ENCODE peak calls at places on chromosomes 16 and 17, in nine cellular contexts. T is fibroblast of the aortic adventitia, A is mucosa of descending colon, V is NB4, K is GM12865, F is AG10803, Z is upper lobe of right lung, H is SK-N-SH, X is GM23338. O is an unnamed sample.

GRCh38 chr17:81202318-81202717 is 20.4 kb downstream of the CEP131 start:
- DNase-seq in Z (no peak), A (no peak), X (no peak), V (no peak), H (no peak), T (no peak), F (no peak), K (no peak), O (no peak)

GRCh38 chr17:62869885-62870580 is 61.9 kb upstream of the MARCHF10 start:
- DNase-seq in V (no peak), F (peak), H (peak), K (peak), X (peak), T (peak), Z (no peak), A (no peak), O (peak)

GRCh38 chr17:47738178-47738577 is 5.1 kb downstream of the TBX21 start:
- DNase-seq in X (no peak), A (no peak), F (no peak), V (no peak), T (no peak), Z (no peak), K (no peak), H (no peak), O (no peak)

GRCh38 chr17:82388223-82388921 is 16.8 kb downstream of the UTS2R start:
- DNase-seq in V (no peak), A (peak), T (no peak), H (peak), Z (no peak), F (no peak), K (no peak), X (no peak), O (no peak)

GRCh38 chr17:77153487-77153886 is 12.7 kb downstream of the SEC14L1 start:
- DNase-seq in F (no peak), K (no peak), X (no peak), T (no peak), Z (no peak), H (no peak), V (no peak), A (no peak), O (no peak)

GRCh38 chr17:31397256-31397939 is 5.9 kb downstream of the RAB11FIP4 start:
- DNase-seq in T (no peak), F (no peak), H (no peak), X (no peak), A (no peak), V (no peak), Z (peak), K (no peak), O (no peak)

GRCh38 chr17:77033892-77034404 is 106.8 kb upstream of the SEC14L1 start:
- DNase-seq in X (no peak), A (no peak), H (no peak), K (no peak), Z (no peak), F (no peak), T (no peak), V (no peak), O (no peak)

GRCh38 chr17:4944163-4944553 is 4.1 kb downstream of the RNF167 start:
- DNase-seq in A (no peak), K (peak), V (peak), H (no peak), Z (no peak), X (peak), F (no peak), T (no peak), O (no peak)

GRCh38 chr16:1451702-1452392 is 7.5 kb upstream of the CCDC154 start:
- DNase-seq in X (no peak), K (no peak), T (no peak), Z (no peak), V (no peak), A (no peak), H (no peak), F (no peak), O (no peak)

GRCh38 chr17:66570353-66571195 is 264.3 kb upstream of the CACNG5 start:
- DNase-seq in T (no peak), V (no peak), H (no peak), X (no peak), K (no peak), Z (no peak), A (no peak), F (no peak), O (peak)

GRCh38 chr16:90019543-90020259 is 445 bp upstream of the DBNDD1 start:
- DNase-seq in A (peak), F (peak), H (peak), Z (peak), V (peak), T (peak), X (peak), K (peak), O (peak)

GRCh38 chr17:9363440-9364350 is 211.9 kb downstream of the STX8 start:
- DNase-seq in Z (no peak), H (no peak), F (no peak), X (no peak), K (no peak), T (no peak), A (no peak), V (no peak), O (peak)

GRCh38 chr17:6753006-6753445 is 2.8 kb upstream of the XAF1 start:
- DNase-seq in K (peak), A (peak), V (peak), T (peak), X (peak), Z (no peak), H (no peak), F (peak), O (peak)

GRCh38 chr17:27530791-27531391 is 74.6 kb downstream of the KSR1 start:
- DNase-seq in K (peak), Z (peak), A (no peak), F (peak), H (no peak), T (no peak), X (no peak), V (peak), O (peak)

GRCh38 chr16:72013888-72014538 is 5.5 kb downstream of the DHODH start:
- DNase-seq in T (no peak), F (no peak), Z (no peak), K (no peak), V (peak), X (no peak), A (no peak), H (no peak), O (peak)

GRCh38 chr17:249236-249993 is 68.0 kb upstream of the DOC2B start:
- DNase-seq in H (no peak), K (no peak), X (no peak), A (peak), T (no peak), F (no peak), Z (peak), V (no peak), O (no peak)

GRCh38 chr17:36844013-36844412 is 93.3 kb upstream of the LHX1 start:
- DNase-seq in V (no peak), X (no peak), Z (no peak), F (no peak), T (no peak), H (no peak), A (no peak), K (no peak), O (no peak)

GRCh38 chr16:89076159-89076558 is 17.5 kb upstream of the ACSF3 start:
- DNase-seq in T (no peak), V (no peak), K (no peak), A (no peak), Z (no peak), F (no peak), H (no peak), X (no peak), O (no peak)

GRCh38 chr17:7219812-7220592 is at the start of the genes ACADVL and DLG4:
- DNase-seq in Z (peak), X (peak), K (peak), H (peak), A (peak), T (peak), V (peak), F (peak), O (peak)

GRCh38 chr17:3979276-3979583 is 15.0 kb upstream of the ATP2A3 start:
- DNase-seq in A (peak), F (no peak), V (no peak), H (peak), X (no peak), T (no peak), K (no peak), Z (no peak), O (no peak)

GRCh38 chr16:49556252-49557069 is 182.9 kb downstream of the C16orf78 start:
- DNase-seq in A (no peak), H (no peak), T (peak), F (peak), K (peak), X (peak), Z (no peak), V (peak), O (peak)

GRCh38 chr16:10312784-10313724 is 72.8 kb upstream of the ATF7IP2 start:
- DNase-seq in A (no peak), F (no peak), H (no peak), Z (no peak), T (no peak), K (peak), V (no peak), X (no peak), O (no peak)

GRCh38 chr16:15041260-15042011 is 14.4 kb downstream of the NTAN1 start:
- DNase-seq in Z (peak), H (no peak), T (peak), X (peak), F (peak), K (no peak), V (no peak), A (peak), O (peak)

GRCh38 chr17:31522284-31522931 is 130.9 kb downstream of the RAB11FIP4 start:
- DNase-seq in T (no peak), X (no peak), K (no peak), H (no peak), F (no peak), A (no peak), V (no peak), Z (no peak), O (no peak)

GRCh38 chr17:82058855-82059249 is 6.8 kb downstream of the DUS1L start:
- DNase-seq in X (no peak), T (no peak), K (no peak), Z (no peak), F (no peak), V (no peak), H (no peak), A (no peak), O (no peak)

GRCh38 chr17:40310882-40311391 is 2.0 kb downstream of the RARA start:
- DNase-seq in A (peak), V (no peak), X (no peak), F (no peak), K (no peak), T (no peak), H (peak), Z (no peak), O (no peak)

GRCh38 chr16:61831351-61831933 is 204.8 kb downstream of the CDH8 start:
- DNase-seq in V (no peak), X (no peak), A (no peak), Z (no peak), T (no peak), F (peak), K (no peak), H (no peak), O (no peak)
- TF ChIP-seq CTCF in V (no peak), X (no peak), A (no peak), Z (no peak), T (no peak), F (no peak), K (no peak), H (no peak), O (no peak)

GRCh38 chr16:68086860-68087268 is 1.7 kb downstream of the NFATC3 start:
- DNase-seq in Z (no peak), K (no peak), H (no peak), T (peak), F (no peak), V (no peak), X (no peak), A (no peak), O (no peak)
- H3K4me3 ChIP-seq in Z (peak), K (peak), H (peak), T (peak), F (peak), V (peak), X (peak), A (no peak), O (peak)

GRCh38 chr17:45308016-45308365 is 8.8 kb downstream of the MAP3K14 start:
- DNase-seq in K (no peak), Z (no peak), A (no peak), T (no peak), F (no peak), V (no peak), X (no peak), H (no peak), O (no peak)

GRCh38 chr17:45308840-45309239 is 8.0 kb downstream of the MAP3K14 start:
- DNase-seq in Z (no peak), V (no peak), A (no peak), H (no peak), X (no peak), K (no peak), T (no peak), F (no peak), O (no peak)

GRCh38 chr17:45306623-45307022 is 10.2 kb downstream of the MAP3K14 start:
- DNase-seq in Z (no peak), K (no peak), H (no peak), A (no peak), T (no peak), V (no peak), X (peak), F (no peak), O (no peak)

GRCh38 chr17:45306094-45306493 is 10.7 kb downstream of the MAP3K14 start:
- DNase-seq in H (no peak), V (no peak), T (no peak), A (no peak), F (no peak), K (no peak), Z (no peak), X (no peak), O (no peak)

GRCh38 chr17:45307290-45308015 is 9.4 kb downstream of the MAP3K14 start:
- DNase-seq in A (peak), H (no peak), K (peak), V (peak), F (peak), Z (no peak), X (no peak), T (peak), O (peak)
- TF ChIP-seq CTCF in A (no peak), H (no peak), K (no peak), V (peak), F (no peak), Z (no peak), X (no peak), T (no peak), O (no peak)

GRCh38 chr17:79728169-79728907 is 2.4 kb upstream of the ENPP7 start:
- DNase-seq in X (peak), V (peak), K (peak), H (peak), Z (peak), A (peak), F (peak), T (peak), O (peak)
- H3K4me3 ChIP-seq in X (no peak), V (no peak), K (no peak), H (no peak), Z (peak), A (no peak), F (peak), T (peak), O (peak)

DNA sequence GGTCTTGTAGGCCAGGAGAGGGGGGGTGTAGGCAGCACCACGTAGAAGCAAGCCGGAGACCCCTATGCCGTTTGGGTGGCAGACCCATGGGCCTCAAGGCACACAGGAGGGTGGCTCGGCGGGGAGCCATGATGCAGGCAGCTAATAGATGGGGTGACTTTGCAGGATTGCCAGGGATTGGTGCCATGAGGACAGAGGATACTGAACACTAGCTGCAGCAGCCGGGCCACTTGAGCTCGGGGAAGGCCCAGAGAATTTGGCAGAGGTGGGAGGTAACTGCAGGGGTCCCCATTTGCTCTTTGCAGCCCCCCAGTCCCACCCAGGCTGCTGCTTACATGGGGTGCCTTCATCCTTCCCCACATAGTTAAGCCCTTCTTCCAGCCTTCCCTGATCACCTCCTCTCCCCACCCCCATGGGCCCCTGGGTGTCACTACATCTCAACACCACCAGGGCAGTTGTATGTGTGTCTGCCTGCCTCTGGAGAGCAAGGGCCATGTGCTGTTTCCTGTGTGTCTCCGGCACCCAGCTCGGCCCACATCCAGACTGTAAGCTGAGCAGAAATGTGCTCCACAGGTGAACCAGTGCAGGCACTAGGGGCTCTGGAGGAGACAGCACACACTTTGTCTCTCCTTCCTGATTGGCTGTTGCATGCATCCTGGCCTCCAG is 52.1 kb downstream of the SREBF1 start:
- DNase-seq in Z (no peak), F (no peak), H (peak), V (peak), A (no peak), X (peak), T (no peak), K (peak), O (peak)
- TF ChIP-seq CTCF in Z (no peak), F (peak), H (peak), V (peak), A (no peak), X (peak), T (peak), K (no peak), O (peak)

GRCh38 chr16:3097266-3097665 is 1.8 kb downstream of the ZSCAN10 start:
- DNase-seq in X (peak), A (peak), H (no peak), F (no peak), K (no peak), T (no peak), Z (no peak), V (no peak), O (no peak)

GRCh38 chr16:3101018-3101840 is 2.1 kb upstream of the ZSCAN10 start:
- DNase-seq in X (peak), T (no peak), K (peak), A (no peak), V (peak), F (peak), H (peak), Z (no peak), O (peak)

GRCh38 chr16:3098459-3099394 is at the start of gene ZSCAN10:
- DNase-seq in X (peak), V (no peak), Z (no peak), F (no peak), H (no peak), K (no peak), A (peak), T (no peak), O (no peak)

GRCh38 chr16:3099732-3100499 is 822 bp upstream of the ZSCAN10 start:
- DNase-seq in F (peak), T (peak), K (peak), Z (peak), X (peak), H (peak), V (peak), A (peak), O (peak)

DNA sequence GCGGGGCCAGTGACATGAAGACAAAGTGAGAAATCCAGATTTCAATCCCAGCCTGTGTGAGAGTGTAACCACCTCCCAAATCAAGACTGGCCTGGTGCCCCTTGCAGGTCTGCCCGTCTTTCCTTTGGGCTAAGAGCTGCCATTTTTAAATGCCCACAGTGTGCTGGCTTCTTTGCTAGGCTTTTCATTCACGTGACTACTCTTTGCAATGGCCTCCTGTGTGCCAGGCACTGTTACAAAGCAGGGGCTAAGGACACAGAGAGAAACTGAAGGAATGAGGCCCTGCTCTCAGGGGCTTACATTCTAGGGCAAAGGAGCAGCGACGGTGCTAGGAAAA is 269 bp upstream of the ZSCAN10 start:
- DNase-seq in F (no peak), K (no peak), V (no peak), H (no peak), T (no peak), Z (no peak), A (no peak), X (no peak), O (no peak)
- H3K4me3 ChIP-seq in F (no peak), K (no peak), V (no peak), H (no peak), T (no peak), Z (no peak), A (no peak), X (peak), O (no peak)